ENCODE peak calls at places on chromosomes 11 and 22, in five cellular contexts. One of them, this sample, is unnamed.

GRCh38 chr11:19398772-19399542 is 158.2 kb upstream of the E2F8 start:
- DNase-seq in H9: no peak
- DNase-seq in nephron progenitor cell: no peak
- DNase-seq in Peyer's patch: no peak
- DNase-seq in fibroblast of pulmonary artery: peak
- DNase-seq in this sample: no peak

GRCh38 chr22:41561335-41561734 is 525 bp downstream of the CSDC2 start:
- DNase-seq in H9: peak
- DNase-seq in nephron progenitor cell: peak
- DNase-seq in Peyer's patch: peak
- DNase-seq in fibroblast of pulmonary artery: no peak
- DNase-seq in this sample: no peak

GRCh38 chr22:41976070-41976901 is 7.0 kb downstream of the SEPTIN3 start:
- DNase-seq in H9: no peak
- DNase-seq in nephron progenitor cell: peak
- DNase-seq in Peyer's patch: peak
- DNase-seq in fibroblast of pulmonary artery: no peak
- DNase-seq in this sample: peak

GRCh38 chr11:130023204-130023603 is 20.6 kb upstream of the PRDM10 start:
- DNase-seq in H9: no peak
- DNase-seq in nephron progenitor cell: peak
- DNase-seq in Peyer's patch: no peak
- DNase-seq in fibroblast of pulmonary artery: peak
- DNase-seq in this sample: no peak

GRCh38 chr11:100593321-100593720 is 93.8 kb upstream of the ARHGAP42 start:
- DNase-seq in H9: no peak
- DNase-seq in nephron progenitor cell: no peak
- DNase-seq in Peyer's patch: no peak
- DNase-seq in fibroblast of pulmonary artery: no peak
- DNase-seq in this sample: no peak

GRCh38 chr22:43993072-43993760 is 30.9 kb upstream of the PARVB start:
- DNase-seq in H9: peak
- DNase-seq in nephron progenitor cell: peak
- DNase-seq in Peyer's patch: peak
- DNase-seq in fibroblast of pulmonary artery: peak
- DNase-seq in this sample: no peak

GRCh38 chr11:10096987-10097386 is 197.0 kb downstream of the SBF2 start:
- DNase-seq in H9: no peak
- DNase-seq in nephron progenitor cell: no peak
- DNase-seq in Peyer's patch: no peak
- DNase-seq in fibroblast of pulmonary artery: no peak
- DNase-seq in this sample: no peak

GRCh38 chr11:66047541-66048365 is 1.2 kb downstream of the GAL3ST3 start:
- DNase-seq in H9: no peak
- DNase-seq in nephron progenitor cell: no peak
- DNase-seq in Peyer's patch: no peak
- DNase-seq in fibroblast of pulmonary artery: no peak
- DNase-seq in this sample: no peak

GRCh38 chr11:65428578-65429068 is 6.0 kb downstream of the NEAT1 start:
- DNase-seq in H9: no peak
- DNase-seq in nephron progenitor cell: no peak
- DNase-seq in Peyer's patch: peak
- DNase-seq in fibroblast of pulmonary artery: no peak
- DNase-seq in this sample: no peak

GRCh38 chr11:10379022-10379421 is 74.1 kb downstream of the ADM start:
- DNase-seq in H9: no peak
- DNase-seq in nephron progenitor cell: peak
- DNase-seq in Peyer's patch: no peak
- DNase-seq in fibroblast of pulmonary artery: peak
- DNase-seq in this sample: no peak

GRCh38 chr11:82458777-82459176 is 274.9 kb downstream of the FAM181B start:
- DNase-seq in H9: no peak
- DNase-seq in nephron progenitor cell: peak
- DNase-seq in Peyer's patch: no peak
- DNase-seq in fibroblast of pulmonary artery: no peak
- DNase-seq in this sample: no peak

GRCh38 chr11:5808500-5809121 is at the start of gene OR52N2:
- DNase-seq in H9: peak
- DNase-seq in nephron progenitor cell: peak
- DNase-seq in Peyer's patch: peak
- DNase-seq in fibroblast of pulmonary artery: peak
- DNase-seq in this sample: peak

GRCh38 chr22:27632451-27633295 is 168.9 kb downstream of the MN1 start:
- DNase-seq in H9: no peak
- DNase-seq in nephron progenitor cell: peak
- DNase-seq in Peyer's patch: no peak
- DNase-seq in fibroblast of pulmonary artery: no peak
- DNase-seq in this sample: no peak

GRCh38 chr22:35638408-35638807 is 9.8 kb upstream of the APOL6 start:
- DNase-seq in H9: no peak
- DNase-seq in nephron progenitor cell: no peak
- DNase-seq in Peyer's patch: no peak
- DNase-seq in fibroblast of pulmonary artery: peak
- DNase-seq in this sample: no peak

GRCh38 chr11:83571301-83571700 is 285.1 kb upstream of the CCDC90B start:
- DNase-seq in H9: no peak
- DNase-seq in nephron progenitor cell: no peak
- DNase-seq in Peyer's patch: no peak
- DNase-seq in fibroblast of pulmonary artery: peak
- DNase-seq in this sample: no peak

GRCh38 chr11:113874920-113875413 is 405 bp downstream of the USP28 start:
- DNase-seq in H9: no peak
- DNase-seq in nephron progenitor cell: no peak
- DNase-seq in Peyer's patch: no peak
- DNase-seq in fibroblast of pulmonary artery: peak
- DNase-seq in this sample: no peak